ENCODE peak calls at places on chromosomes 12 and 14, in eight cellular contexts. P is adrenal gland, O is uterus, G is endodermal cell, I is HL-60, K is GM23338, Z is PC-3, C is breast epithelium. H is an unnamed sample.

GRCh38 chr14:103141117-103141796 is 18.0 kb downstream of the TNFAIP2 start:
- DNase-seq in P (no peak), O (no peak), G (peak), I (peak), K (peak), Z (peak), C (no peak), H (peak)

GRCh38 chr12:114013601-114014345 is 47.6 kb upstream of the RBM19 start:
- DNase-seq in P (no peak), O (no peak), G (peak), I (no peak), K (peak), Z (peak), C (no peak), H (no peak)

GRCh38 chr12:99852666-99853065 is 132.1 kb downstream of the ANKS1B start:
- DNase-seq in P (no peak), O (no peak), G (peak), I (no peak), K (peak), Z (no peak), C (no peak), H (no peak)

GRCh38 chr14:42930058-42930457 is 1323.4 kb downstream of the LRFN5 start:
- DNase-seq in P (peak), O (no peak), G (peak), I (peak), K (peak), Z (no peak), C (no peak), H (peak)

GRCh38 chr14:60328588-60328987 is 79.6 kb downstream of the PPM1A start:
- DNase-seq in P (no peak), O (no peak), G (peak), I (no peak), K (peak), Z (no peak), C (no peak), H (no peak)

GRCh38 chr12:101117842-101118241 is 92.2 kb downstream of the SLC5A8 start:
- DNase-seq in P (no peak), O (no peak), G (no peak), I (no peak), K (no peak), Z (no peak), C (no peak), H (no peak)

GRCh38 chr14:99579903-99580570 is 24.0 kb downstream of the CCDC85C start:
- DNase-seq in P (peak), O (no peak), G (peak), I (no peak), K (peak), Z (peak), C (no peak), H (no peak)

GRCh38 chr12:85309180-85309579 is 29.2 kb downstream of the ALX1 start:
- DNase-seq in P (no peak), O (no peak), G (no peak), I (no peak), K (no peak), Z (no peak), C (no peak), H (no peak)

GRCh38 chr12:4246116-4246515 is 27.4 kb upstream of the CCND2 start:
- DNase-seq in P (no peak), O (no peak), G (no peak), I (peak), K (no peak), Z (no peak), C (no peak), H (no peak)

GRCh38 chr14:85308531-85309300 is 221.2 kb upstream of the FLRT2 start:
- DNase-seq in P (no peak), O (no peak), G (no peak), I (no peak), K (no peak), Z (no peak), C (no peak), H (no peak)

GRCh38 chr12:112381898-112382796 is at the start of gene HECTD4:
- DNase-seq in P (peak), O (peak), G (peak), I (peak), K (peak), Z (peak), C (peak), H (peak)

GRCh38 chr12:15276088-15276698 is 46.1 kb upstream of the PTPRO start:
- DNase-seq in P (peak), O (peak), G (peak), I (no peak), K (peak), Z (peak), C (no peak), H (no peak)

GRCh38 chr14:72243309-72243708 is 311.1 kb downstream of the RGS6 start:
- DNase-seq in P (no peak), O (no peak), G (no peak), I (no peak), K (peak), Z (no peak), C (no peak), H (no peak)

GRCh38 chr14:96752156-96752555 is 45.0 kb upstream of the VRK1 start:
- DNase-seq in P (no peak), O (no peak), G (no peak), I (no peak), K (no peak), Z (no peak), C (no peak), H (no peak)

GRCh38 chr12:132064641-132065040 is 79.5 kb downstream of the DDX51 start:
- DNase-seq in P (no peak), O (no peak), G (no peak), I (no peak), K (no peak), Z (no peak), C (no peak), H (no peak)
- H3K4me3 ChIP-seq in P (no peak), O (no peak), G (no peak), I (no peak), K (no peak), Z (no peak), C (no peak), H (no peak)

DNA sequence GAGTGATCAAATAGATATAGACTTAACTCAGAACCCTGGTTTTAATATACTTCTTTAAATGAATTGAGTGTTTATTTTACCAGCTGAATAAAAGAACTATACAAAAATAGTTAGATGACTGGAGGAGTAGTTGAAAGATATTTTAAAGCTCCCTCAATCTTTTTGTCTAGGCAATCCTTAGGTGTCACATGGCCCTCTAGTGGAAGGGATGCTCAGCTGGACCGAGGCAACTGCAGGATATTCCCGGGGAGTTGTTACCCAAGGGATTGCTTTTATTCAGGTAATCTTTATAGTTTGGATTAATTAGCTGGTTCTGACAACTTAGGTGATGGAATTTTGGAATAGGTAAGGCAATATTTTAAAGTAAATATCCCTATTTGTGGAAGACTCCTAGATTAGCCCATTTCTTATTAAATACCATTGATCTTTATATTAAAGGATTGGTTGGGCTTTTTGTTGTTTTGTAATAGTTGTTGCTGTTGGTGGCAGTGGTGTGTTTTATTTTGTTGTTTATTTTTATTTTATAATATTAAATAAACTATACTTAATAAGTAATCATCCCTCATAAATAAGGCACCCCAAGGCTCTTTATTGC is 57.1 kb downstream of the ZDHHC17 start:
- DNase-seq in P (peak), O (peak), G (peak), I (peak), K (peak), Z (peak), C (no peak), H (no peak)
- TF ChIP-seq CTCF in P (peak), O (peak), G (peak), I (no peak), K (peak), Z (peak), C (peak), H (peak)

DNA sequence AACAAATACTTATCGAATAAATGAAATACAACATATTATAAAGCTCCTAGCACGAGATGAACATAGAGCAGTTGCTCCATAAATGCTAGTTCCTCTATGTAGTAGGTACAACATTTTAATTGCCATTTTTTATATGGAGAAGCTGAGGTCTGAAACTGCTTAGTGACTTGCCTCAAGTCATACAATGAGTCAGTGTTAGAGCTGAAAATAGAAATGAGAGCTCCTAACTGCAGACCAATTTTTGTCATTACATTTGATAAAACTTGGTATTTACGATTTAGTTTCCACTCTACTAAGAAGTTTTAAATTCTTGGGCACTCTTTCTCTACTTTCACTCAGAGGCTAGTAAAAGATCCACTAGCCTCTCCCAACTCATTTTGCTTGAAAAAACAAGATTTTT is 8.0 kb upstream of the TMED10 start:
- DNase-seq in P (no peak), O (no peak), G (no peak), I (no peak), K (no peak), Z (peak), C (no peak), H (no peak)
- H3K27ac ChIP-seq in P (peak), O (peak), G (no peak), I (peak), K (no peak), Z (no peak), C (peak), H (no peak)

DNA sequence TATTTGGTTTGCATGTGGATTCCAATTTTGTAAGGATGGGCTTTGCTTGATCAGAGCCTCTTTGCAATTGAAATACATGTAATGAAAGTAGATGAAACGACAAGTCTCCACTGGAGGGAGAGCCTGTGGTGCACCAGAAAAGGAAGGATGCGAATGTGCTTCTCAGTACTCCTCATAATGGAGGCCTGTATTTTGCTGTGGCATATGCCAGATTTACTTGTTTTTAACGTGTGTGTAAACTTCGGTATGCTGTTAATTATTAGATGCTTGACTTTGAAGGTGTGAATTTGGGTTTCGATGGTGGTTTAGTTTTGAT is 2.8 kb downstream of the DYRK2 start:
- DNase-seq in P (no peak), O (no peak), G (no peak), I (no peak), K (peak), Z (peak), C (no peak), H (no peak)
- H3K4me3 ChIP-seq in P (no peak), O (no peak), G (peak), I (no peak), K (peak), Z (peak), C (peak), H (no peak)

GRCh38 chr12:45235087-45236025 is 19.5 kb downstream of the ANO6 start:
- DNase-seq in P (peak), O (peak), G (peak), I (peak), K (peak), Z (peak), C (peak), H (peak)

GRCh38 chr12:45232771-45233372 is 17.0 kb downstream of the ANO6 start:
- DNase-seq in P (peak), O (peak), G (peak), I (no peak), K (peak), Z (peak), C (no peak), H (no peak)

GRCh38 chr12:45232146-45232731 is 16.3 kb downstream of the ANO6 start:
- DNase-seq in P (no peak), O (no peak), G (no peak), I (no peak), K (no peak), Z (no peak), C (no peak), H (no peak)

GRCh38 chr12:45231515-45232145 is 15.7 kb downstream of the ANO6 start:
- DNase-seq in P (no peak), O (no peak), G (no peak), I (no peak), K (no peak), Z (peak), C (no peak), H (no peak)

DNA sequence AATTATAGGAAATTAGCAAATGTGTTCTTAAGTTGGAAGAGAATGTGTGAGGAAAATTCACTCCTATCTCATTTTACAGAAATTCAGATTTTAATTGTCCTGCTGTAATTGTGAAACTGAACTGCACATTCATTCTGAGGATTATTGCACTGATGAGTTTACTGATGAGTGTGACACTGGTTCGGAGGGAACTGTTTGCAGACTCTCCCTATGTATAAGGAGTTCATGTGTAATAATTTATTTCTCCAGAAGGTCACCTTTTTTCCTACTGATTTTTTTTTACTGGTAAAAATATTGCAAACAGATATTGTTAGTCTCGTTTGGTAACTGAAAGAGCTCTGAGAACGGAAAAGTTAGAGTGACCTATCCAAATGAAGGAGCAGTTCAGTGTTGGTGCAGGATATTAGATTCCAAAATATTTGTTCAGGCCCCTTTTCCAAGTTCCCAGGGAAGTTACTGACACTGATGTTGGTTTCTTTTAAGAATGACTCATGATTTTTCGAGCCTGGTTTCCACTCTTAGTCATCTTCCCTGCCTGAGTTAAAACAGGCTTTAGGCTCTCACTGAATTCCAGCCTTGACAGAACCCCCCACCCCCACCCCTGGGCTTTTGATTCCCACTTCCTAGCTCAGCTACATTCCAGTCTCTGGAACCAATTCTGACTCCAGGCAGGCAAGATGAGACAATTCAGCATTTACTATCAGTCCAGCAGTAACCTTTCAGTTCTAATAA is 18.4 kb downstream of the ANO6 start:
- DNase-seq in P (peak), O (peak), G (peak), I (no peak), K (peak), Z (peak), C (no peak), H (no peak)
- TF ChIP-seq CTCF in P (no peak), O (no peak), G (no peak), I (no peak), K (no peak), Z (no peak), C (no peak), H (no peak)

DNA sequence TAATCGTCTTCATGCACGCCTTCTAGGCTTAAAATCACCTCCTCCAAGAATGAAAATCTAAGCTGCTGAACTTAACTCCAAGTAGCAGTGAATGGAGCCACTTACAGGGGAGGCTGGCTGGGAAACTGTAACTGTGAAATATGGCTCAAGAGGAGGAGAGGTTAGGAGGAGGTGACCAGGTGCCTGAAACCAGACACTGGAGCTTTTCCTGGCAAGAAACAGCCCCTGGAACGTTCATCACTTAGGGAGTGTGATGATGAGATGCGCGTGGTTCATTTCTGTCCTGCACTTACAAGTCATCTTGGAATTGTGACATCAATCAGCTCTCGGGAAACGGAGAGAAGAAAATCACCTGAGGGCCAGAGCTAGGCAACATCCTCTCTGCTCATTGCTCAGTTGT is 62.2 kb upstream of the TMEM132C start:
- DNase-seq in P (no peak), O (no peak), G (no peak), I (no peak), K (no peak), Z (no peak), C (no peak), H (no peak)
- H3K27ac ChIP-seq in P (no peak), O (no peak), G (no peak), I (no peak), K (no peak), Z (no peak), C (no peak), H (no peak)